ENCODE peak calls at places on chromosome 21, in nine cellular contexts. One of them, this sample, is unnamed.

GRCh38 chr21:32412162-32412997 is at the start of gene EVA1C:
- DNase-seq in breast epithelium: peak; percentile 53
- DNase-seq in sigmoid colon: peak; percentile 88
- DNase-seq in upper lobe of left lung: peak; percentile 60
- DNase-seq in esophagus muscularis mucosa: no peak
- DNase-seq in GM12878: no peak
- DNase-seq in Panc1: no peak
- DNase-seq in prostate gland: peak; percentile 64
- DNase-seq in SK-N-SH: peak; percentile 82
- DNase-seq in this sample: no peak

GRCh38 chr21:17786219-17787181 is 32.7 kb downstream of the C21orf91 start:
- DNase-seq in breast epithelium: no peak
- DNase-seq in sigmoid colon: no peak
- DNase-seq in upper lobe of left lung: no peak
- DNase-seq in esophagus muscularis mucosa: no peak
- DNase-seq in GM12878: no peak
- DNase-seq in Panc1: no peak
- DNase-seq in prostate gland: no peak
- DNase-seq in SK-N-SH: no peak
- DNase-seq in this sample: no peak

GRCh38 chr21:34345892-34346291 is 17.9 kb upstream of the KCNE2 start:
- DNase-seq in breast epithelium: no peak
- DNase-seq in sigmoid colon: no peak
- DNase-seq in upper lobe of left lung: no peak
- DNase-seq in esophagus muscularis mucosa: no peak
- DNase-seq in GM12878: no peak
- DNase-seq in Panc1: no peak
- DNase-seq in prostate gland: no peak
- DNase-seq in SK-N-SH: no peak
- DNase-seq in this sample: no peak

GRCh38 chr21:43728467-43729390 is 9.8 kb downstream of the PDXK start:
- DNase-seq in breast epithelium: peak; percentile 92
- DNase-seq in sigmoid colon: peak; percentile 99
- DNase-seq in upper lobe of left lung: peak; percentile 97
- DNase-seq in esophagus muscularis mucosa: peak; percentile 97
- DNase-seq in GM12878: peak; percentile 64
- DNase-seq in Panc1: peak; percentile 48
- DNase-seq in prostate gland: peak; percentile 93
- DNase-seq in SK-N-SH: peak; percentile 95
- DNase-seq in this sample: peak; percentile 42

GRCh38 chr21:16592399-16592798 is 862.6 kb downstream of the USP25 start:
- DNase-seq in breast epithelium: no peak
- DNase-seq in sigmoid colon: no peak
- DNase-seq in upper lobe of left lung: no peak
- DNase-seq in esophagus muscularis mucosa: no peak
- DNase-seq in GM12878: no peak
- DNase-seq in Panc1: no peak
- DNase-seq in prostate gland: no peak
- DNase-seq in SK-N-SH: peak; percentile 32
- DNase-seq in this sample: no peak

GRCh38 chr21:35198004-35198403 is 148.9 kb upstream of the RUNX1 start:
- DNase-seq in breast epithelium: no peak
- DNase-seq in sigmoid colon: no peak
- DNase-seq in upper lobe of left lung: no peak
- DNase-seq in esophagus muscularis mucosa: no peak
- DNase-seq in GM12878: no peak
- DNase-seq in Panc1: peak; percentile 47
- DNase-seq in prostate gland: no peak
- DNase-seq in SK-N-SH: no peak
- DNase-seq in this sample: peak; percentile 64

GRCh38 chr21:35861656-35862055 is 198.7 kb downstream of the SETD4 start:
- DNase-seq in breast epithelium: no peak
- DNase-seq in sigmoid colon: no peak
- DNase-seq in upper lobe of left lung: no peak
- DNase-seq in esophagus muscularis mucosa: no peak
- DNase-seq in GM12878: no peak
- DNase-seq in Panc1: no peak
- DNase-seq in prostate gland: no peak
- DNase-seq in SK-N-SH: no peak
- DNase-seq in this sample: no peak

GRCh38 chr21:35340273-35340672 is 291.2 kb upstream of the RUNX1 start:
- DNase-seq in breast epithelium: no peak
- DNase-seq in sigmoid colon: no peak
- DNase-seq in upper lobe of left lung: no peak
- DNase-seq in esophagus muscularis mucosa: peak; percentile 82
- DNase-seq in GM12878: no peak
- DNase-seq in Panc1: no peak
- DNase-seq in prostate gland: no peak
- DNase-seq in SK-N-SH: no peak
- DNase-seq in this sample: peak; percentile 22

GRCh38 chr21:29888437-29888836 is 51.4 kb downstream of the GRIK1 start:
- DNase-seq in breast epithelium: no peak
- DNase-seq in sigmoid colon: no peak
- DNase-seq in upper lobe of left lung: no peak
- DNase-seq in esophagus muscularis mucosa: no peak
- DNase-seq in GM12878: no peak
- DNase-seq in Panc1: no peak
- DNase-seq in prostate gland: no peak
- DNase-seq in SK-N-SH: no peak
- DNase-seq in this sample: no peak

GRCh38 chr21:34351786-34352241 is 12.0 kb upstream of the KCNE2 start:
- DNase-seq in breast epithelium: peak; percentile 44
- DNase-seq in sigmoid colon: no peak
- DNase-seq in upper lobe of left lung: peak; percentile 39
- DNase-seq in esophagus muscularis mucosa: no peak
- DNase-seq in GM12878: peak; percentile 28
- DNase-seq in Panc1: no peak
- DNase-seq in prostate gland: peak; percentile 26
- DNase-seq in SK-N-SH: peak; percentile 66
- DNase-seq in this sample: peak; percentile 48

GRCh38 chr21:37642493-37642892 is 273.8 kb downstream of the KCNJ6 start:
- DNase-seq in breast epithelium: no peak
- DNase-seq in sigmoid colon: no peak
- DNase-seq in upper lobe of left lung: no peak
- DNase-seq in esophagus muscularis mucosa: peak; percentile 62
- DNase-seq in GM12878: no peak
- DNase-seq in Panc1: no peak
- DNase-seq in prostate gland: peak; percentile 24
- DNase-seq in SK-N-SH: no peak
- DNase-seq in this sample: peak; percentile 24

GRCh38 chr21:44094832-44095231 is 12.4 kb upstream of the PWP2 start:
- DNase-seq in breast epithelium: no peak
- DNase-seq in sigmoid colon: no peak
- DNase-seq in upper lobe of left lung: no peak
- DNase-seq in esophagus muscularis mucosa: no peak
- DNase-seq in GM12878: no peak
- DNase-seq in Panc1: no peak
- DNase-seq in prostate gland: no peak
- DNase-seq in SK-N-SH: no peak
- DNase-seq in this sample: no peak

DNA sequence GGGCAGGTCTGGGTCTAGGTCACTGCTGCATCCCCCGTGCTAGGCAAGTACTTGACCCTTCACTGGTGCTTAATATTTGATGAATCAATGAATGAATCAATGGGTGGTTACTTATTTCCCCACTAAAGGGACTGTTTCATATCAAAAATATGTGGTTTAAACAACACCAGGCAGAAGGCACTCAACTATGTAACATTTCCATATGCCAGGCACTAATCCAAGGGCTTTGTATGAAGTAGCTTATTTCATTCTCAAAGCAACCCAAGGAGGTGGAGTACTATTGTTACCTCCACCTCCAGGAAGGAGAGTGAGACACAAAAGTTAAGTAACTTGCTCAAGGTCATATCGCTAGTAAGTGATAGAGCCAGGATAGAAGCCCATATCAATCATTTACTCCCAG is 142.6 kb downstream of the ETS2 start:
- DNase-seq in breast epithelium: no peak
- DNase-seq in sigmoid colon: no peak
- DNase-seq in upper lobe of left lung: no peak
- DNase-seq in esophagus muscularis mucosa: no peak
- DNase-seq in GM12878: no peak
- DNase-seq in Panc1: no peak
- DNase-seq in prostate gland: no peak
- DNase-seq in SK-N-SH: no peak
- DNase-seq in this sample: no peak
- TF ChIP-seq POLR2AphosphoS5 in breast epithelium: no peak
- TF ChIP-seq POLR2AphosphoS5 in sigmoid colon: no peak
- TF ChIP-seq POLR2AphosphoS5 in upper lobe of left lung: no peak
- TF ChIP-seq POLR2AphosphoS5 in esophagus muscularis mucosa: no peak
- TF ChIP-seq POLR2AphosphoS5 in GM12878: no peak
- TF ChIP-seq POLR2AphosphoS5 in Panc1: no peak
- TF ChIP-seq POLR2AphosphoS5 in prostate gland: no peak
- TF ChIP-seq POLR2AphosphoS5 in SK-N-SH: no peak
- TF ChIP-seq POLR2AphosphoS5 in this sample: no peak

GRCh38 chr21:27803571-27803970 is 836.7 kb upstream of the ADAMTS5 start:
- DNase-seq in breast epithelium: no peak
- DNase-seq in sigmoid colon: no peak
- DNase-seq in upper lobe of left lung: no peak
- DNase-seq in esophagus muscularis mucosa: no peak
- DNase-seq in GM12878: no peak
- DNase-seq in Panc1: no peak
- DNase-seq in prostate gland: no peak
- DNase-seq in SK-N-SH: no peak
- DNase-seq in this sample: no peak

GRCh38 chr21:27805696-27806095 is 838.8 kb upstream of the ADAMTS5 start:
- DNase-seq in breast epithelium: no peak
- DNase-seq in sigmoid colon: no peak
- DNase-seq in upper lobe of left lung: no peak
- DNase-seq in esophagus muscularis mucosa: no peak
- DNase-seq in GM12878: no peak
- DNase-seq in Panc1: no peak
- DNase-seq in prostate gland: no peak
- DNase-seq in SK-N-SH: no peak
- DNase-seq in this sample: no peak

GRCh38 chr21:27806261-27806660 is 839.4 kb upstream of the ADAMTS5 start:
- DNase-seq in breast epithelium: no peak
- DNase-seq in sigmoid colon: no peak
- DNase-seq in upper lobe of left lung: no peak
- DNase-seq in esophagus muscularis mucosa: no peak
- DNase-seq in GM12878: no peak
- DNase-seq in Panc1: no peak
- DNase-seq in prostate gland: no peak
- DNase-seq in SK-N-SH: no peak
- DNase-seq in this sample: no peak

GRCh38 chr21:27802816-27803475 is 836.1 kb upstream of the ADAMTS5 start:
- DNase-seq in breast epithelium: no peak
- DNase-seq in sigmoid colon: no peak
- DNase-seq in upper lobe of left lung: peak; percentile 33
- DNase-seq in esophagus muscularis mucosa: no peak
- DNase-seq in GM12878: no peak
- DNase-seq in Panc1: no peak
- DNase-seq in prostate gland: peak; percentile 12
- DNase-seq in SK-N-SH: peak; percentile 27
- DNase-seq in this sample: no peak

GRCh38 chr21:27804515-27804914 is 837.6 kb upstream of the ADAMTS5 start:
- DNase-seq in breast epithelium: no peak
- DNase-seq in sigmoid colon: no peak
- DNase-seq in upper lobe of left lung: no peak
- DNase-seq in esophagus muscularis mucosa: no peak
- DNase-seq in GM12878: no peak
- DNase-seq in Panc1: no peak
- DNase-seq in prostate gland: no peak
- DNase-seq in SK-N-SH: no peak
- DNase-seq in this sample: no peak
- H3K9me3 ChIP-seq in breast epithelium: no peaks in the 10 kb centered on the region
- H3K9me3 ChIP-seq in sigmoid colon: no peaks in the 10 kb centered on the region
- H3K9me3 ChIP-seq in upper lobe of left lung: no peaks in the 10 kb centered on the region
- H3K9me3 ChIP-seq in esophagus muscularis mucosa: no peaks in the 10 kb centered on the region
- H3K9me3 ChIP-seq in GM12878: no peaks in the 10 kb centered on the region
- H3K9me3 ChIP-seq in Panc1: no peaks in the 10 kb centered on the region
- H3K9me3 ChIP-seq in prostate gland: no peaks in the 10 kb centered on the region
- H3K9me3 ChIP-seq in SK-N-SH: no peaks in the 10 kb centered on the region
- H3K9me3 ChIP-seq in this sample: peaks cover 36% of the 10 kb centered on the region

DNA sequence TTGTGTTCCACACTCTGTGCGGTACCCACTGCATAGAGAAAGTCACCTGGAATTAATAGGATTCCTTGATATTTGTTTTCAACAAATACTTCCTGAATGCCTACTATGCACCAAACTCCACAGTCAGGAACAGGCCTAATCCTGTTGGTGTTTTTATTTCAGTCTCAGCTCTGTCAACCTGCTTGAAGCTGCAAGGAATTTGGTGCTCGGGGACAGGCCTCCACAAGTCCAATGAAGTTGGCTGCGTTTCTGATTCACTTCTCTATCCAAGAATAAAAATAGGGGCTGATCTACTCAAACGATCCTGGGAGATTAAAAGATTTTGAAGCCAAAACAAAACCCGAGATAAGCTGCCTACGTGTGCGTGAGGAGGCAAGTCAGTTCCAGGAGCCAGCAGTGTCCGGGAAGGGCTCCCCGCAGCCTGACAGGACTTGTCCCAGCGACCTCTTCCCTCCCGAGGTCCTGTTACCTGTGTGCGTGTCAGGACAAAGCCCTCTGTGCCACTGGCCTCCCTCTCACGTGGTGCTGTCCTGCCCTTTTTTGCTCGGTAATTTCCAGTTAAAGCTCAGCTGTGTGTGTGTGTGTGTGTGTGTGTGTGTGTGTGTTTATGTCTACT is 98.0 kb downstream of the ETS2 start:
- DNase-seq in breast epithelium: peak; percentile 91
- DNase-seq in sigmoid colon: no peak
- DNase-seq in upper lobe of left lung: no peak
- DNase-seq in esophagus muscularis mucosa: no peak
- DNase-seq in GM12878: no peak
- DNase-seq in Panc1: no peak
- DNase-seq in prostate gland: peak; percentile 94
- DNase-seq in SK-N-SH: no peak
- DNase-seq in this sample: no peak
- TF ChIP-seq POLR2AphosphoS5 in breast epithelium: peak; percentile 77
- TF ChIP-seq POLR2AphosphoS5 in sigmoid colon: no peak
- TF ChIP-seq POLR2AphosphoS5 in upper lobe of left lung: no peak
- TF ChIP-seq POLR2AphosphoS5 in esophagus muscularis mucosa: no peak
- TF ChIP-seq POLR2AphosphoS5 in GM12878: no peak
- TF ChIP-seq POLR2AphosphoS5 in Panc1: no peak
- TF ChIP-seq POLR2AphosphoS5 in prostate gland: peak; percentile 69
- TF ChIP-seq POLR2AphosphoS5 in SK-N-SH: no peak
- TF ChIP-seq POLR2AphosphoS5 in this sample: no peak

GRCh38 chr21:28099296-28099695 is 893.4 kb downstream of the LTN1 start:
- DNase-seq in breast epithelium: no peak
- DNase-seq in sigmoid colon: peak; percentile 77
- DNase-seq in upper lobe of left lung: no peak
- DNase-seq in esophagus muscularis mucosa: no peak
- DNase-seq in GM12878: no peak
- DNase-seq in Panc1: no peak
- DNase-seq in prostate gland: no peak
- DNase-seq in SK-N-SH: no peak
- DNase-seq in this sample: no peak
- H3K9me3 ChIP-seq in breast epithelium: no peaks in the 10 kb centered on the region
- H3K9me3 ChIP-seq in sigmoid colon: no peaks in the 10 kb centered on the region
- H3K9me3 ChIP-seq in upper lobe of left lung: no peaks in the 10 kb centered on the region
- H3K9me3 ChIP-seq in esophagus muscularis mucosa: no peaks in the 10 kb centered on the region
- H3K9me3 ChIP-seq in GM12878: no peaks in the 10 kb centered on the region
- H3K9me3 ChIP-seq in Panc1: no peaks in the 10 kb centered on the region
- H3K9me3 ChIP-seq in prostate gland: no peaks in the 10 kb centered on the region
- H3K9me3 ChIP-seq in SK-N-SH: no peaks in the 10 kb centered on the region
- H3K9me3 ChIP-seq in this sample: peaks cover 3% of the 10 kb centered on the region

This sample was measured in HCT116.